ENCODE peak calls at places on chromosomes 2 and 18, in four cellular contexts. Y is mesenchymal stem cell, R is transverse colon, W is aorta. O is an unnamed sample.

GRCh38 chr2:157672129-157672528 is 43.5 kb upstream of the ACVR1C start:
- DNase-seq in R (no peak), W (no peak), Y (no peak), O (peak; percentile 56)

GRCh38 chr18:57811477-57812125 is 8.5 kb upstream of the ATP8B1 start:
- DNase-seq in W (no peak), Y (peak; percentile 24), R (no peak), O (peak; percentile 71)

GRCh38 chr2:105881286-105882136 is 136.8 kb downstream of the NCK2 start:
- DNase-seq in W (no peak), R (no peak), Y (no peak), O (no peak)

GRCh38 chr2:111975053-111975552 is 76.7 kb downstream of the MERTK start:
- DNase-seq in Y (peak; percentile 92), R (no peak), W (peak; percentile 69), O (peak; percentile 97)

GRCh38 chr2:77028032-77028600 is 494.1 kb downstream of the LRRTM4 start:
- DNase-seq in R (no peak), Y (peak; percentile 21), W (no peak), O (peak; percentile 1)

GRCh38 chr2:30722936-30723725 is 84.1 kb downstream of the CAPN13 start:
- DNase-seq in W (no peak), Y (no peak), R (no peak), O (no peak)

GRCh38 chr2:233840520-233840919 is 13.8 kb downstream of the HJURP start:
- DNase-seq in R (no peak), Y (no peak), W (no peak), O (no peak)

GRCh38 chr2:73426161-73426560 is 40.5 kb downstream of the ALMS1 start:
- DNase-seq in W (no peak), Y (no peak), R (no peak), O (no peak)

GRCh38 chr2:113136828-113137775 is 9.7 kb downstream of the IL1RN start:
- DNase-seq in W (no peak), Y (peak; percentile 47), R (no peak), O (peak; percentile 74)

GRCh38 chr2:230757476-230757875 is 44.8 kb downstream of the CAB39 start:
- DNase-seq in Y (peak; percentile 94), W (no peak), R (no peak), O (peak; percentile 50)

GRCh38 chr18:21960189-21960588 is 209.2 kb upstream of the GATA6 start:
- DNase-seq in Y (no peak), W (no peak), R (no peak), O (no peak)

GRCh38 chr18:74946646-74947045 is 262.3 kb downstream of the PTGR3 start:
- DNase-seq in W (no peak), Y (no peak), R (no peak), O (peak; percentile 54)

GRCh38 chr2:67652679-67653078 is 255.5 kb downstream of the ETAA1 start:
- DNase-seq in Y (no peak), W (no peak), R (no peak), O (no peak)

DNA sequence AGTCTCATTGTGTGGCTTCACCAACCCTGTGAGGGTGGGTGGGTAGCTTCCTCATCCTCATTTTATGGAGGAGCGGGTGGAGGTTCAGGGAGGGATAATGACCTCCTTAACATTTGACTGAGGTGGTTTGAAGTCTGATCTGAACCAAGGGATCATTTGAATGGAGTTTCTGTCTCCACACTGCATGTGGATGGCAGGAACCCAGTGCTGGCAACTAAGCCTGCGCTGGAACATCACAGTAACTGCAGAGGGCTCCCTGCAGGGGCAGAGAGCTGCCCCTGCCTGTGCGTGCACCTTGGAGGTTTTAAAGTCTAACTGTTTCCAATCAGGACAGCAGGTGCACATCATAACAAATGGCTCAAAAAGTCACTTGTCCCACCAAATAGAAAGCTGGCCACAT is 3.3 kb downstream of the AGAP1 start:
- DNase-seq in R (no peak), W (no peak), Y (no peak), O (no peak)
- H3K27me3 ChIP-seq in R (no peaks in the 10 kb centered on the region), W (no peaks in the 10 kb centered on the region), Y (no peaks in the 10 kb centered on the region), O (no peaks in the 10 kb centered on the region)

GRCh38 chr2:60567092-60567491 is 13.6 kb upstream of the BCL11A start:
- DNase-seq in W (no peak), R (no peak), Y (no peak), O (no peak)
- H3K27me3 ChIP-seq in W (peaks cover 2% of the 10 kb centered on the region), R (peaks cover 78% of the 10 kb centered on the region), Y (peaks cover 51% of the 10 kb centered on the region), O (peaks cover 76% of the 10 kb centered on the region)

DNA sequence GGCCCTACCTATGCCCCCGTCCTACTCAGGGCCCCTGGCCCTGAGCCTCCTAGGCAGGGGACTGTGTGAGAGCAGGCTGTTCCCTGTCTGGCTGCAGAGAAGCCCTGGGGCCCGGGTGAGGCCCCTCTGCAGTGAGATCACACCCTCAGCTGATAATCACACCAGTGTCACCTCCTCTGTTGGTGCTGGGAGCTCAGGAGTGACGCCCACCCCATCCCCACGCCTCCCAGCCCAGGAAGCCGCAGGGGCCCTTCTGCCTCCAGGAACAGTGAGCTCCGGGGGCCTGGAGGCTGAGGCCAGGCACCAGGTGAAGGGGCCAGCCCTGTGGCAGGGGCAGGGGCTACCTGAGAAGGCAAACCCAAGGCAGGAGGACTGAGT is 20.0 kb downstream of the KCNIP3 start:
- DNase-seq in W (no peak), R (no peak), Y (no peak), O (no peak)
- H3K27me3 ChIP-seq in W (no peaks in the 10 kb centered on the region), R (no peaks in the 10 kb centered on the region), Y (no peaks in the 10 kb centered on the region), O (no peaks in the 10 kb centered on the region)

GRCh38 chr2:152098798-152099654 is at the start of gene CACNB4:
- DNase-seq in R (no peak), W (peak; percentile 48), Y (peak; percentile 23), O (no peak)
- H3K27me3 ChIP-seq in R (peaks cover 84% of the 10 kb centered on the region), W (no peaks in the 10 kb centered on the region), Y (peaks cover 48% of the 10 kb centered on the region), O (peaks cover 71% of the 10 kb centered on the region)

O was measured in PC-3.